ENCODE peak calls at places on chromosomes 4 and X, in seven cellular contexts. G is GM12892, R is K562, F is SK-N-SH, C is H1, H is HepG2, N is GM12878. J is an unnamed sample.

GRCh38 chrX:116272881-116273280 is 102.3 kb downstream of the AGTR2 start:
- DNase-seq in H (no peak), F (no peak), C (no peak), G (no peak), R (no peak), N (no peak), J (no peak)

GRCh38 chr4:38119663-38120374 is 159.6 kb downstream of the PTTG2 start:
- DNase-seq in R (no peak), H (no peak), G (no peak), F (peak; percentile 48), C (no peak), N (no peak), J (no peak)

GRCh38 chr4:62917649-62918048 is 1491.6 kb downstream of the TECRL start:
- DNase-seq in H (no peak), R (no peak), F (no peak), N (no peak), G (no peak), C (no peak), J (no peak)

GRCh38 chr4:56158483-56158882 is 209.7 kb downstream of the CEP135 start:
- DNase-seq in G (no peak), N (no peak), F (no peak), C (no peak), H (no peak), R (no peak), J (no peak)

GRCh38 chr4:57109847-57110634 is at the start of gene IGFBP7:
- DNase-seq in H (no peak), R (peak; percentile 55), N (no peak), G (peak; percentile 25), F (peak; percentile 79), C (no peak), J (peak; percentile 40)

GRCh38 chr4:12644261-12644660 is 839.9 kb downstream of the RAB28 start:
- DNase-seq in N (no peak), G (no peak), C (no peak), H (no peak), R (no peak), F (no peak), J (no peak)

GRCh38 chrX:122187065-122187464 is 997.0 kb upstream of the GRIA3 start:
- DNase-seq in R (no peak), H (no peak), F (no peak), N (no peak), G (no peak), C (no peak), J (no peak)

GRCh38 chr4:41199788-41200187 is 14.6 kb downstream of the APBB2 start:
- DNase-seq in N (no peak), F (no peak), C (no peak), H (no peak), R (no peak), G (no peak), J (no peak)

GRCh38 chr4:137601924-137602323 is 69.6 kb upstream of the PCDH18 start:
- DNase-seq in F (no peak), N (no peak), G (no peak), H (no peak), C (no peak), R (no peak), J (no peak)

GRCh38 chrX:33133320-33133719 is 78.0 kb downstream of the DMD start:
- DNase-seq in F (no peak), H (no peak), C (no peak), R (no peak), G (no peak), N (no peak), J (no peak)

GRCh38 chr4:26410385-26411293 is 79.6 kb downstream of the CCKAR start:
- DNase-seq in H (peak; percentile 44), C (no peak), F (peak; percentile 40), N (peak; percentile 44), R (peak; percentile 15), G (no peak), J (no peak)

GRCh38 chr4:155473420-155474095 is 96.8 kb upstream of the MAP9 start:
- DNase-seq in C (no peak), N (no peak), G (no peak), R (no peak), F (no peak), H (no peak), J (no peak)

GRCh38 chr4:118811008-118811764 is 24.7 kb downstream of the SEC24D start:
- DNase-seq in N (no peak), G (no peak), R (no peak), H (no peak), F (no peak), C (no peak), J (no peak)

GRCh38 chrX:110448459-110448858 is 89.8 kb downstream of the RTL9 start:
- DNase-seq in R (no peak), F (no peak), C (no peak), G (no peak), N (no peak), H (no peak), J (no peak)

GRCh38 chr4:168421671-168422070 is 58.6 kb downstream of the DDX60L start:
- DNase-seq in C (no peak), N (no peak), G (no peak), R (peak; percentile 6), H (no peak), F (no peak), J (no peak)
- TF ChIP-seq TAF1 in C (no peak), N (no peak), G (no peak), R (no peak), H (no peak), F (no peak), J (no peak)

GRCh38 chrX:150361070-150361776 is 1.9 kb upstream of the MAMLD1 start:
- DNase-seq in C (no peak), N (no peak), R (peak; percentile 16), G (no peak), H (no peak), F (peak; percentile 31), J (no peak)
- TF ChIP-seq POLR2AphosphoS5 in C (no peak), N (no peak), R (no peak), G (no peak), H (no peak), F (no peak), J (no peak)

GRCh38 chr4:48388504-48389154 is 47.3 kb downstream of the SLAIN2 start:
- DNase-seq in R (no peak), N (no peak), G (no peak), C (no peak), F (no peak), H (no peak), J (no peak)
- TF ChIP-seq TAF1 in R (no peak), N (no peak), G (no peak), C (no peak), F (no peak), H (no peak), J (no peak)

GRCh38 chr4:8515316-8516060 is 64.7 kb upstream of the GPR78 start:
- DNase-seq in N (no peak), R (no peak), H (no peak), C (no peak), G (no peak), F (no peak), J (no peak)
- TF ChIP-seq POLR2AphosphoS5 in N (no peak), R (no peak), H (no peak), C (no peak), G (no peak), F (no peak), J (no peak)